ENCODE peak calls at places on chromosomes 6 and 20, in nine cellular contexts. F is stomach, L is colonic mucosa, E is HCT116, U is Peyer's patch, B is AG04450, G is left ventricle myocardium inferior, A is thyroid gland, R is cardiac muscle cell. C is an unnamed sample. For H3K27me3, the result is how much of the 10 kb centered on the place peaks cover.

GRCh38 chr20:53897884-53898557 is 172.4 kb downstream of the BCAS1 start:
- DNase-seq in F (peak), L (no peak), E (no peak), U (no peak), B (no peak), G (no peak), A (no peak), R (no peak), C (no peak)

GRCh38 chr6:47822856-47823554 is 41.2 kb downstream of the OPN5 start:
- DNase-seq in F (no peak), L (no peak), E (no peak), U (no peak), B (no peak), G (no peak), A (no peak), R (no peak), C (no peak)

GRCh38 chr6:119346450-119346849 is 3.1 kb downstream of the MAN1A1 start:
- DNase-seq in F (no peak), L (no peak), E (no peak), U (no peak), B (no peak), G (no peak), A (no peak), R (no peak), C (no peak)

GRCh38 chr6:109117346-109118035 is 22.2 kb downstream of the CEP57L1 start:
- DNase-seq in F (no peak), L (peak), E (no peak), U (no peak), B (no peak), G (no peak), A (no peak), R (no peak), C (no peak)

GRCh38 chr6:158213925-158214674 is 46.0 kb downstream of the GTF2H5 start:
- DNase-seq in F (peak), L (peak), E (peak), U (peak), B (peak), G (peak), A (peak), R (peak), C (peak)

GRCh38 chr20:52410746-52411317 is 219.3 kb upstream of the ZFP64 start:
- DNase-seq in F (no peak), L (no peak), E (no peak), U (no peak), B (no peak), G (no peak), A (no peak), R (peak), C (no peak)

GRCh38 chr20:53658973-53659372 is 65.3 kb upstream of the ZNF217 start:
- DNase-seq in F (no peak), L (no peak), E (no peak), U (no peak), B (no peak), G (no peak), A (peak), R (no peak), C (no peak)

GRCh38 chr6:434051-434705 is 42.6 kb downstream of the IRF4 start:
- DNase-seq in F (no peak), L (no peak), E (no peak), U (no peak), B (no peak), G (no peak), A (no peak), R (no peak), C (no peak)

GRCh38 chr20:45283529-45284065 is 23.0 kb upstream of the RBPJL start:
- DNase-seq in F (no peak), L (no peak), E (no peak), U (no peak), B (no peak), G (no peak), A (no peak), R (no peak), C (no peak)

GRCh38 chr6:43724914-43725642 is 37.5 kb upstream of the MRPS18A start:
- DNase-seq in F (peak), L (peak), E (peak), U (peak), B (peak), G (peak), A (peak), R (peak), C (peak)

GRCh38 chr6:18379376-18380117 is 7.6 kb upstream of the RNF144B start:
- DNase-seq in F (no peak), L (no peak), E (no peak), U (no peak), B (no peak), G (no peak), A (no peak), R (no peak), C (no peak)

GRCh38 chr20:13119583-13119982 is 101.5 kb upstream of the ISM1 start:
- DNase-seq in F (no peak), L (peak), E (peak), U (no peak), B (peak), G (no peak), A (peak), R (peak), C (no peak)

GRCh38 chr6:121515615-121516265 is 80.3 kb downstream of the GJA1 start:
- DNase-seq in F (no peak), L (no peak), E (no peak), U (no peak), B (no peak), G (no peak), A (no peak), R (peak), C (no peak)

DNA sequence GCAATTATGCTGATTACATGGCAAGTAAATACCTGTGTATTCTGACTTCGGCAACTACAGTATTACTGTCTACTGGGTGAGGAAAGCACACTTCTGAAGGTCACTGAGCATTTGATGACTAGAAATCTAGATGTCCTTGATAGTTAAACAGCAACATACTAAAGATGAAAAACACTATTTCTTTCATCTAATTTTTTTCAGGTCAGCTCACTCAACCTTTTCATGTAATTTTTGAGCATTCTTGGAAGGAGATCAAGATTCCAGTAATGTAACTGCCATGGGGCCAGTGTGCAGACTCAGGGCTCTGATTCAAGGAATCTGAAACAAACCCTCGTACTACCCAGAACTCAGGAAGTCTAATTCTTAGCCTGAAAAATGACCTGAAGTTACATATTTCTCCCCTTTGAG is 222.6 kb upstream of the TAB2 start:
- DNase-seq in F (no peak), L (no peak), E (no peak), U (no peak), B (no peak), G (no peak), A (peak), R (peak), C (no peak)
- H3K27me3 ChIP-seq in F (under half), L (under half), E (under half), U (under half), B (under half), G (under half), A (under half), R (under half), C (under half)

DNA sequence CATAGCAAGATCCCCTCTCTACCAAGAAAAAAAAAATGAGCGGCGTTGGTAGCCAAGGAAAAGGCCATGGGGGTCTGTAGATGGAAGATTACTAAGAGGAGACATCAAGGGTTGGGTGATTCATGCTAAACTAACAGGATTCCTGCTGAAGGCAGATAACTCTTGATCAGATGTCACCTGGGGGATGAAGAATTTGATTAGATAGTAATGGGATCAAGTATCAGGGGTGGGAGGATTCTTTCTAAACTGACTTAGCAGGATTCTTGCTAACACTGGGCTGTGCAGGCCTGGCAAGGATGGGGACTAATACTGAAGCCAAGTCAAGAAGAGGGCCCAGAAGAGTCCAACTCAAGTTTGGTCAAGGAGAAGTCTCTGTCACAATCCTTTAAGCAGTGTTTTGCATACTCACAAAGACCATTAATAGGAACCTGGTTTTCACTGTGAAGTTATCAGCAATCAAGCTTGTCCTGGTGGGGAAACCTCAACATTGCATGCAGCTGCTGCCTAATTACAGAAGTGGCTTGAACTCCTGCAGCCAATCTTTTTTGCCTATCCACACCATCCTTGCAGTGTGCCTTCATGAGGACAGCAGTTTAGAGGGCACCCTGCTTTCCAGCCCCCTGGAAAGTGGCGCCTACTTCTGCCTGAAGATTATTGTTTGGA is 61.3 kb downstream of the ANKRD6 start:
- DNase-seq in F (no peak), L (no peak), E (no peak), U (no peak), B (no peak), G (no peak), A (no peak), R (no peak), C (no peak)
- TF ChIP-seq CTCF in F (no peak), L (no peak), E (peak), U (no peak), B (no peak), G (no peak), A (no peak), R (no peak), C (no peak)

GRCh38 chr20:57946559-57947315 is 236.9 kb upstream of the PMEPA1 start:
- DNase-seq in F (no peak), L (no peak), E (no peak), U (no peak), B (no peak), G (no peak), A (no peak), R (no peak), C (no peak)
- H3K27me3 ChIP-seq in F (under half), L (under half), E (under half), U (under half), B (under half), G (under half), A (under half), R (under half), C (under half)

GRCh38 chr6:8678466-8678865 is 243.1 kb upstream of the SLC35B3 start:
- DNase-seq in F (no peak), L (no peak), E (no peak), U (no peak), B (no peak), G (no peak), A (no peak), R (no peak), C (no peak)

GRCh38 chr6:8683204-8683603 is 247.9 kb upstream of the SLC35B3 start:
- DNase-seq in F (no peak), L (no peak), E (no peak), U (no peak), B (no peak), G (no peak), A (no peak), R (no peak), C (no peak)

GRCh38 chr6:8674088-8674487 is 238.7 kb upstream of the SLC35B3 start:
- DNase-seq in F (no peak), L (no peak), E (no peak), U (no peak), B (no peak), G (no peak), A (no peak), R (no peak), C (no peak)

GRCh38 chr6:8679823-8680222 is 244.5 kb upstream of the SLC35B3 start:
- DNase-seq in F (no peak), L (no peak), E (no peak), U (no peak), B (no peak), G (no peak), A (no peak), R (no peak), C (no peak)
- TF ChIP-seq CTCF in F (no peak), L (no peak), E (no peak), U (no peak), B (no peak), G (no peak), A (no peak), R (no peak), C (no peak)

GRCh38 chr20:9514461-9515210 is at the start of gene LAMP5:
- DNase-seq in F (no peak), L (no peak), E (no peak), U (no peak), B (no peak), G (no peak), A (peak), R (peak), C (no peak)

GRCh38 chr20:9516658-9516987 is 2.2 kb downstream of the LAMP5 start:
- DNase-seq in F (no peak), L (no peak), E (no peak), U (no peak), B (no peak), G (no peak), A (no peak), R (no peak), C (no peak)

GRCh38 chr20:9517297-9518134 is 3.1 kb downstream of the LAMP5 start:
- DNase-seq in F (no peak), L (no peak), E (no peak), U (no peak), B (no peak), G (no peak), A (no peak), R (no peak), C (no peak)

GRCh38 chr20:9515211-9515580 is 806 bp downstream of the LAMP5 start:
- DNase-seq in F (no peak), L (no peak), E (no peak), U (no peak), B (no peak), G (no peak), A (no peak), R (no peak), C (no peak)

DNA sequence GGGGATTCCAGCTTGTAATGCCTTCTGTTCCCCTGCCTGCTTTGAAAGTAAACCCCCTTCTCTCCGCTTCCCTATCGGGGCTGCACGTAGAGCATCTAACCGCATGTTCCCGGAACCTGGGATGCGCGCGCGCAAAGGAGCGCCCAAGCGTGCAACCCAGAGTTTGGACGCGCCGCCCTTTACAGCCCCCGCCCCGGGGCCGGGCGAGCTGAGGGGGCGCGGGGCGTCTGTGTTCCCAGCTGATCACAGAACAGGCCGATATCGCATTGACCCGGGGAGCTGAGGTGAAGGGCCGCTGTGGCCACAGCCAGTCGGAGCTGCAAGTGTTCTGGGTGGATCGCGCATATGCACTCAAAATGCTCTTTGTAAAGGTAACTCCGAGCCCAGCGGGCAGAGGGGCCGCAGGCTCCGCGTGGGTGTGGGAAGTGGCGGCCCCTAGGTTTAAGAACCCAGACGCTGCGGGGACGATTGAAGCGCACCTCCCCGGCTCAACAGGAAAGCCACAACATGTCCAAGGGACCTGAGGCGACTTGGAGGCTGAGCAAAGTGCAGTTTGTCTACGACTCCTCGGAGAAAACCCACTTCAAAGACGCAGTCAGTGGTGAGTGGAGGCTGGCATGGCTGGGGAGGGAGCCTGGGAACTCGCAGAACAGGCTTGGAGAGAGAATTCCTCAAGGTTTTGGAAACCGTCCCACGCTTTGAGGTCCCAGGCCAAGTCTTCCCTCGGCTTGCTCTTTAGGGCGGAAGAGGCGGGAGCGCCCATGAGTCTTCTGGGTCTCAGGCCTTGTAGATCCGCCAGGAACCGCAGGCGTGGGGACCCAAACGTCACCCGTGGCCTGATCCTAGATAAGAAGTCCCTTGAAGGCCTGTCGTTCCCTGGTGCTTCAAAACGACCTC is 1.6 kb downstream of the LAMP5 start:
- DNase-seq in F (no peak), L (no peak), E (peak), U (no peak), B (no peak), G (peak), A (peak), R (peak), C (no peak)
- H3K27me3 ChIP-seq in F (half or more), L (under half), E (under half), U (under half), B (half or more), G (half or more), A (under half), R (half or more), C (under half)

DNA sequence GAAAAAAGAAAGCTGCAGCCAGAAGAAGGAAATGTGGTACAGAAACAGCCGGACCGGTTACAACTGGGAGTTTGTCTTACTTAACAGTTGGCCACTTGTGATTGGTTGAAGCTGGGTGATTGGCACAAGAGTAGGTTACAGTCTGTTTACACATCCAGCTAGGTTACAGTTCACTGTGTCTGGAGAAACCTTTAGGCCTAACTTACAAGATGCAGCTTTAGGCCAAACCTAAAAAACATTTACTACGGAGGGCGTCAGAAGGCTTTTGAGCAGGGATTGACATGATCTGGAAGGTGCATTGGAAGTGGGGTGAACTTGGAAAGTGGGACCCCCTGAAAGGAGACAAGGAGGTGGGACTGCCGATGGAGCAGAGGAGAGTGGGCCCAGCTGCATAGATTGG is 122.3 kb downstream of the BANF2 start:
- DNase-seq in F (peak), L (peak), E (no peak), U (no peak), B (peak), G (no peak), A (peak), R (peak), C (peak)
- TF ChIP-seq CTCF in F (no peak), L (no peak), E (no peak), U (no peak), B (no peak), G (no peak), A (no peak), R (no peak), C (no peak)

DNA sequence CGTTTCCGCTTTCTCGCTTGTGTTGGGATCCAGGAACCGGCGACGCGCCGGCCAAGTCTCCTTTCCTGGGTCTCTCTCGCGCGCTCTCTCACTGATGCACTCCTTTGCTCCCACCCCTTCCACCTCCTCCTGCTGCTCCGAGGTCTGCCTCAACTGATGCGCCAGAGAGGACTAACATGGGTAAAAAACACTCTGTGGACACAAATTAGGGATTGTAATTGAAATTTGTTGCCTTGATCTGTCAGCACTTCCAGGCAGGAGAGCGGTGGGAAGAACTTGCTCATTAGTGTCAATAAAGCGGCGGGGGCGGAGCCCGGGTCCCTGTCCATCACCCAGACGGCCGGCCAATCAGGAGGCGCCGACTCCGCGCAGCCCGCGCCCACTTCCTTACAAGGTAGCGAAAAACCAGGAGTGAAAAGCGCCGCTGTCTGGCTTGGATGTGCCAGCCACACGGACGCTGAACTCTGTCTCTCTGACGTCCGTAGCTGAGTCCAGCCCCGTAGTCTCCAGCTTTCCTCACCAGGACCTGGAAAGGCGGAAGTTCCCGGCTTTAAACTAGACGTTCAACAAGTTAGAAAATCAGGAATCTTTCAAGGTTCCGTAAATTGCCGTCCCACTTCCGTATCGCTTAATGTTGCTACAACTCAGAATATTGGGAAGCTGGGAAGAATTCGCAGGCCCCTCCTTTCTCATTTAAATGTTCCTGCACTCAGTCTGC is at the start of gene TBX18:
- DNase-seq in F (peak), L (peak), E (peak), U (peak), B (peak), G (peak), A (peak), R (peak), C (peak)
- H3K27me3 ChIP-seq in F (half or more), L (half or more), E (under half), U (under half), B (half or more), G (half or more), A (under half), R (half or more), C (under half)